ENCODE peak calls at places on chromosomes 11 and 22, in eight cellular contexts. R, N, E, V, J, I, D and O are unnamed samples.

GRCh38 chr11:17771415-17771814 is 36.8 kb downstream of the KCNC1 start:
- DNase-seq in E (no peak), N (peak), I (no peak), V (no peak), D (no peak), R (no peak), J (no peak), O (no peak)

GRCh38 chr22:25360411-25360810 is 141.0 kb downstream of the CRYBB2 start:
- DNase-seq in R (no peak), I (peak), D (no peak), J (no peak), V (no peak), N (peak), E (no peak), O (no peak)

GRCh38 chr22:46050916-46051614 is 74.1 kb upstream of the WNT7B start:
- DNase-seq in I (no peak), E (no peak), J (no peak), N (peak), V (peak), R (peak), D (no peak), O (no peak)

GRCh38 chr11:19474954-19475811 is 234.4 kb upstream of the E2F8 start:
- DNase-seq in J (no peak), N (no peak), I (no peak), D (peak), V (no peak), R (no peak), E (no peak), O (no peak)

GRCh38 chr22:36417281-36417686 is 29.5 kb upstream of the MYH9 start:
- DNase-seq in D (no peak), N (no peak), R (no peak), V (peak), J (no peak), E (no peak), I (no peak), O (no peak)

GRCh38 chr22:49368976-49369725 is 458.5 kb downstream of the BRD1 start:
- DNase-seq in J (no peak), E (no peak), I (no peak), D (no peak), R (peak), N (peak), V (no peak), O (peak)

GRCh38 chr11:122883682-122883981 is 1.1 kb downstream of the JHY start:
- DNase-seq in R (no peak), J (no peak), N (no peak), I (no peak), E (no peak), V (no peak), D (no peak), O (no peak)

GRCh38 chr11:60840711-60841430 is 1.0 kb upstream of the CCDC86 start:
- DNase-seq in D (no peak), N (no peak), E (no peak), I (no peak), R (no peak), J (peak), V (peak), O (no peak)

GRCh38 chr22:27480487-27480886 is 321.1 kb downstream of the MN1 start:
- DNase-seq in N (no peak), R (no peak), E (no peak), I (no peak), D (no peak), J (no peak), V (no peak), O (no peak)

GRCh38 chr11:290621-291231 is 1.8 kb downstream of the PGGHG start:
- DNase-seq in I (peak), E (no peak), V (peak), R (no peak), J (no peak), N (peak), D (peak), O (no peak)

GRCh38 chr22:32020117-32020516 is 22.9 kb upstream of the SLC5A1 start:
- DNase-seq in R (no peak), E (no peak), N (no peak), V (no peak), J (peak), D (no peak), I (no peak), O (peak)

GRCh38 chr11:113628912-113629311 is 77.2 kb downstream of the TMPRSS5 start:
- DNase-seq in D (no peak), R (no peak), J (no peak), V (no peak), I (no peak), N (no peak), E (no peak), O (no peak)